ENCODE peak calls at places on chromosomes 16 and 17, in nine cellular contexts. U is GM12865; N is islet precursor cell; X is A172; B is BJ; W is endothelial cell; H is CD4-positive, alpha-beta memory T cell; M is kidney tubule cell; A is T-helper 1 cell. F is an unnamed sample.

GRCh38 chr16:57316390-57317017 is 32.0 kb upstream of the PLLP start:
- DNase-seq in X (peak), H (no peak), U (no peak), W (no peak), A (no peak), B (peak), N (peak), M (peak), F (no peak)

GRCh38 chr16:424033-424622 is 1.3 kb upstream of the RAB11FIP3 start:
- DNase-seq in X (peak), B (peak), H (no peak), W (no peak), U (no peak), M (peak), A (no peak), N (no peak), F (no peak)

GRCh38 chr17:55089955-55090573 is 121.5 kb downstream of the STXBP4 start:
- DNase-seq in X (peak), W (no peak), U (peak), N (peak), H (peak), B (no peak), A (no peak), M (peak), F (no peak)

GRCh38 chr17:83004791-83005380 is 74.5 kb upstream of the METRNL start:
- DNase-seq in X (no peak), B (no peak), H (no peak), M (no peak), W (no peak), A (no peak), N (no peak), U (no peak), F (no peak)

GRCh38 chr17:64357191-64357981 is 33.3 kb downstream of the PECAM1 start:
- DNase-seq in W (no peak), B (peak), U (no peak), X (peak), A (no peak), N (no peak), H (no peak), M (no peak), F (no peak)

GRCh38 chr16:24074574-24074973 is 181.6 kb upstream of the CACNG3 start:
- DNase-seq in W (no peak), B (no peak), M (no peak), H (no peak), X (no peak), A (no peak), U (no peak), N (no peak), F (no peak)

GRCh38 chr16:642189-643049 is 791 bp downstream of the MCRIP2 start:
- DNase-seq in A (no peak), B (no peak), N (no peak), U (peak), M (peak), W (no peak), H (peak), X (no peak), F (no peak)

GRCh38 chr16:82059161-82059982 is 24.3 kb downstream of the HSD17B2 start:
- DNase-seq in M (no peak), X (no peak), N (no peak), H (no peak), A (no peak), U (no peak), W (no peak), B (no peak), F (no peak)

F was measured in progenitor cell of endocrine pancreas.